ENCODE peak calls at places on chromosomes 2 and 18, in four cellular contexts. L is GM06990, C is WERI-Rb-1, J is astrocyte. I is an unnamed sample.

GRCh38 chr18:58310517-58310916 is 266.5 kb downstream of the NEDD4L start:
- DNase-seq in C (no peak), L (no peak), J (peak), I (no peak)

GRCh38 chr2:150663143-150663542 is 175.7 kb upstream of the RND3 start:
- DNase-seq in L (no peak), J (peak), C (no peak), I (no peak)

GRCh38 chr2:162926501-162926900 is 87.9 kb upstream of the KCNH7 start:
- DNase-seq in J (peak), C (no peak), L (no peak), I (no peak)

GRCh38 chr2:94992360-94992759 is 33.1 kb upstream of the MAL start:
- DNase-seq in L (no peak), C (no peak), J (no peak), I (no peak)

GRCh38 chr18:62282188-62282629 is 42.9 kb upstream of the TNFRSF11A start:
- DNase-seq in C (no peak), L (no peak), J (peak), I (no peak)

GRCh38 chr2:219099319-219099718 is 38.6 kb upstream of the IHH start:
- DNase-seq in C (no peak), J (peak), L (no peak), I (no peak)

GRCh38 chr18:11665587-11665986 is 23.5 kb upstream of the GNAL start:
- DNase-seq in C (no peak), L (no peak), J (no peak), I (no peak)

GRCh38 chr2:14633031-14633430 is 514 bp downstream of the LRATD1 start:
- DNase-seq in L (no peak), J (no peak), C (peak), I (peak)

GRCh38 chr2:62321370-62321769 is 125.5 kb downstream of the B3GNT2 start:
- DNase-seq in L (no peak), C (no peak), J (no peak), I (no peak)

GRCh38 chr2:239266779-239267410 is 133.9 kb downstream of the HDAC4 start:
- DNase-seq in L (peak), J (no peak), C (no peak), I (no peak)

GRCh38 chr2:221569342-221570278 is 2.5 kb downstream of the EPHA4 start:
- DNase-seq in J (no peak), C (no peak), L (no peak), I (no peak)

GRCh38 chr2:100889286-100889685 is 69.3 kb downstream of the NPAS2 start:
- DNase-seq in C (no peak), J (no peak), L (no peak), I (no peak)

GRCh38 chr18:66560092-66560491 is 43.8 kb downstream of the CDH19 start:
- DNase-seq in C (no peak), L (no peak), J (peak), I (no peak)

DNA sequence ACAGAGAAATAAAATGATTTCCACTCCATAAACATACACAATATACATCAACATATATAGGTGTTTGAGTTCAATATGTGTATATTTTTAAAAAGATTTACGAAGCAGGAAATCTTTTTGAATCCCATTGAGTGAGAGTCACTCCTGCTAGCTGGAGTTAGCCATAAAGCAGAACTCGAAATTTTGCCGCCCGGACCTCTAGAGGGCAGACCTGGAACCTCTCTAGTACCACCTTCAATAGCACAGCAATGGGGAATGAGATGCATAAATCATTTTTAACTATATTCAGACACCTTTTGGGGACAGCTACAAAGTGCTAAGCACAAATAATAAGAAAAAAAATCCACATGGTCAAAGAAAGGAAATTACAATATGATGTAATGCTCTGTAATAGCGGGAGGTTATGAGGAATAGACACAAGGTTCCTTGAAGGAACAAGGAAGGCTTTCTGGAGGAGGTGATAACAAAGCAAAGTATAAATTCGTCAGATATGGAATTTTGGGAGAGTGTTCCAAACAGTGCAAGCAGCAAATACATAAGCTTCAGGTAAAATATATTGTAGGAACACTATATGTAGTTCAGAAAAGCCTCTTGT is 533.4 kb downstream of the ERBB4 start:
- DNase-seq in J (peak), L (no peak), C (peak), I (peak)
- TF ChIP-seq CTCF in J (peak), L (peak), C (peak), I (peak)

GRCh38 chr2:65420712-65421431 is 11.5 kb downstream of the SPRED2 start:
- DNase-seq in J (peak), L (peak), C (no peak), I (peak)
- TF ChIP-seq CTCF in J (no peak), L (no peak), C (no peak), I (no peak)

DNA sequence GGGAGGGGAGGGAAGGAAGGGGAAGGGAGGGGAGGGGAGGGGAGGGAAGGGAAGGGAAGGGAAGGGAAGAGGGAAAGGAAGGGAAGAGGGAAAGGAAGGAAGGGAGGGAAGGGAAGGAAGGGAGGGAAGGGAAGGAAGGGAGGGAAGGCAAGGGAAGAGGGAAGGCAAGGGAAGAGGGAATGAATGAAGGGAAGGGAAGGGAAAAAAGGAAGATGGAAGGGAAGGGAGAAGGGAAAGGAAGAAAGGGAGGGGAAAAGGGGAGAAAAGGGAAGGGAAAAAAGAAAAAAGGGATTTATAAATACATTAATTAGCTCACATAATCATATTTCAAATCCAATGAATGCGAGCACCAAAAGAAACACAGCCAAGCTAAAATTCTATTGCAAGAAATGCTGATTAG is 202.9 kb upstream of the LRRTM4 start:
- DNase-seq in L (no peak), C (no peak), J (no peak), I (no peak)
- TF ChIP-seq CTCF in L (no peak), C (no peak), J (no peak), I (no peak)

GRCh38 chr2:74544634-74545033 is 9.1 kb downstream of the LOXL3 start:
- DNase-seq in L (no peak), J (no peak), C (no peak), I (no peak)
- TF ChIP-seq CTCF in L (peak), J (no peak), C (peak), I (peak)

GRCh38 chr2:132668986-132669853 is 785 bp downstream of the LYPD1 start:
- DNase-seq in C (peak), L (no peak), J (no peak), I (no peak)
- TF ChIP-seq CTCF in C (peak), L (no peak), J (no peak), I (no peak)

DNA sequence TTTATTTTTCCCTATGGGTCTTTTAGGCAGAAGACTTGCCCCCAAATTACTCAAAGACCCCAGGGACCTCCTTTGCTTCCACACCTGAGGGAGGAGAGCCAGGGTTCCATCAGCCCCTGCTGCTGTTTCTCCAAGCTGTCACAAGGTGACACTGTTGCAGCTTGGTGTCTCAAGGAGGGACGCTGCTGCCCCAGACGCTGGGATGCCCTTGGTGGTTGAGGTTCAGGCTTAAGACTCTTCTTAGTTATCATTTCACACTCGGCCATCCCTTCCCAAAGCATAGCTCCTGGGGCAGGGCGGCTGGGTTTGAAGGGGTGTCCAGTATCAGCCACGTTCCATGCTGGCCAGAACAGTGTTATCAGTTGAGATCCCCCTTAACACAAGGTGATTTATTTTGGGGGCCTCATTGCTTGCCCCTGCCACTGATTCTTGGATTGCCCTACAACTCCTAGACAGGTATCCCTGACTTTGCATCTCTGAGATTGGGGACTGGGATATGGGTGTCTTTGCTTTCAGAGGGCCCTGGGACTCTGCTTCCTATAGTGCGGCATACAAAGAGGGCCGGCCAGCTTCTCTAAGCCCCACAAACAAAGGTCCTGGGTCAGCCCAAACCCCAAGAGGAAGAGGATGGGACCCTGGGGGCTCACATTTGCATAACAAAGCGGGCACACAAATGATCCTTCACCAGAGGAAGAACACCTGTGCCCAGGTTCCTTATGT is 22.7 kb downstream of the GPR55 start:
- DNase-seq in L (peak), C (peak), J (peak), I (peak)
- TF ChIP-seq CTCF in L (peak), C (peak), J (peak), I (peak)

GRCh38 chr2:88006912-88007439 is 9.4 kb downstream of the RNU2-63P start:
- DNase-seq in J (no peak), L (no peak), C (no peak), I (no peak)

GRCh38 chr2:88011011-88011410 is 5.3 kb downstream of the RNU2-63P start:
- DNase-seq in C (no peak), L (no peak), J (no peak), I (no peak)

GRCh38 chr2:88005776-88006175 is 10.6 kb downstream of the RNU2-63P start:
- DNase-seq in C (no peak), J (no peak), L (no peak), I (no peak)

GRCh38 chr2:88010136-88010535 is 6.2 kb downstream of the RNU2-63P start:
- DNase-seq in J (no peak), C (no peak), L (no peak), I (no peak)
- TF ChIP-seq CTCF in J (no peak), C (no peak), L (no peak), I (no peak)

GRCh38 chr2:97011977-97012569 is 25.7 kb upstream of the FAM178B start:
- DNase-seq in J (peak), C (peak), L (no peak), I (peak)
- TF ChIP-seq CTCF in J (peak), C (peak), L (peak), I (peak)

I was measured in GM13977.